ENCODE peak calls at places on chromosomes 1 and 21, in eight cellular contexts. L, T, H, W, O, U, A and D are unnamed samples.

GRCh38 chr1:15173863-15174614 is 20.5 kb downstream of the TMEM51 start:
- DNase-seq in L (no peak), T (peak; percentile 91), W (no peak), U (no peak), O (no peak), H (no peak), A (peak; percentile 49), D (no peak)

GRCh38 chr1:187893471-187893870 is 1064.7 kb downstream of the PLA2G4A start:
- DNase-seq in W (no peak), T (no peak), H (no peak), U (no peak), A (no peak), L (no peak), O (no peak), D (no peak)

GRCh38 chr1:242467556-242468145 is 56.8 kb downstream of the PLD5 start:
- DNase-seq in T (peak; percentile 48), W (peak; percentile 30), L (peak; percentile 87), O (peak; percentile 22), H (peak; percentile 72), A (peak; percentile 80), U (peak; percentile 79), D (peak; percentile 86)

GRCh38 chr1:233033366-233033765 is 83.0 kb downstream of the NTPCR start:
- DNase-seq in O (no peak), T (no peak), L (no peak), W (no peak), U (no peak), H (peak; percentile 72), A (no peak), D (no peak)

GRCh38 chr1:11151854-11152612 is 37.1 kb upstream of the ANGPTL7 start:
- DNase-seq in O (no peak), T (no peak), A (no peak), L (peak; percentile 35), W (no peak), U (no peak), H (no peak), D (no peak)

GRCh38 chr1:156579472-156579871 is at the start of gene TTC24:
- DNase-seq in W (no peak), L (no peak), A (no peak), H (no peak), T (no peak), O (no peak), U (no peak), D (no peak)

GRCh38 chr1:6770727-6771567 is 14.3 kb upstream of the CAMTA1 start:
- DNase-seq in H (peak; percentile 84), O (no peak), T (no peak), A (peak; percentile 59), W (peak; percentile 66), L (peak; percentile 62), U (peak; percentile 36), D (peak; percentile 23)

GRCh38 chr1:41734201-41734915 is 184.4 kb downstream of the HIVEP3 start:
- DNase-seq in A (no peak), W (no peak), L (no peak), H (no peak), U (no peak), O (no peak), T (no peak), D (no peak)

GRCh38 chr1:57424231-57425027 is 569 bp upstream of the DAB1 start:
- DNase-seq in U (peak; percentile 75), W (no peak), H (peak; percentile 51), O (no peak), T (no peak), A (peak; percentile 76), L (no peak), D (peak; percentile 81)

GRCh38 chr1:166165661-166166399 is 971 bp downstream of the FAM78B start:
- DNase-seq in T (no peak), U (peak; percentile 46), W (no peak), A (peak; percentile 11), L (no peak), O (no peak), H (peak; percentile 6), D (peak; percentile 41)
- H3K4me2 ChIP-seq in T (peak overlapping the region; percentile 99), U (peak overlapping the region; percentile 55), W (no peak overlapping the region), A (peak overlapping the region; percentile 81), L (peak overlapping the region; percentile 23), O (peak overlapping the region; percentile 82), H (no peak overlapping the region), D (peak overlapping the region; percentile 69)

GRCh38 chr21:44532712-44533111 is 7.3 kb downstream of the KRTAP10-1 start:
- DNase-seq in U (no peak), W (no peak), T (no peak), H (no peak), A (no peak), O (no peak), L (no peak), D (no peak)
- H3K9me3 ChIP-seq in U (no peaks in the 10 kb centered on the region), W (no peaks in the 10 kb centered on the region), T (no peaks in the 10 kb centered on the region), H (no peaks in the 10 kb centered on the region), A (no peaks in the 10 kb centered on the region), O (no peaks in the 10 kb centered on the region), L (no peaks in the 10 kb centered on the region), D (no peaks in the 10 kb centered on the region)

GRCh38 chr1:23545851-23546250 is 13.4 kb downstream of the ID3 start:
- DNase-seq in T (no peak), A (no peak), L (no peak), U (no peak), H (no peak), W (no peak), O (no peak), D (no peak)
- TF ChIP-seq EZH2phosphoT487 in T (no peak), A (no peak), L (no peak), U (no peak), H (no peak), W (no peak), O (no peak), D (no peak)

GRCh38 chr1:39973503-39974135 is 18.7 kb downstream of the MFSD2A start:
- DNase-seq in H (peak; percentile 78), O (peak; percentile 45), L (peak; percentile 78), T (peak; percentile 74), W (peak; percentile 77), A (peak; percentile 86), U (peak; percentile 86), D (peak; percentile 82)
- H3K4me2 ChIP-seq in H (peak overlapping the region; percentile 65), O (no peak overlapping the region), L (peak overlapping the region; percentile 65), T (no peak overlapping the region), W (no peak overlapping the region), A (no peak overlapping the region), U (no peak overlapping the region), D (no peak overlapping the region)

DNA sequence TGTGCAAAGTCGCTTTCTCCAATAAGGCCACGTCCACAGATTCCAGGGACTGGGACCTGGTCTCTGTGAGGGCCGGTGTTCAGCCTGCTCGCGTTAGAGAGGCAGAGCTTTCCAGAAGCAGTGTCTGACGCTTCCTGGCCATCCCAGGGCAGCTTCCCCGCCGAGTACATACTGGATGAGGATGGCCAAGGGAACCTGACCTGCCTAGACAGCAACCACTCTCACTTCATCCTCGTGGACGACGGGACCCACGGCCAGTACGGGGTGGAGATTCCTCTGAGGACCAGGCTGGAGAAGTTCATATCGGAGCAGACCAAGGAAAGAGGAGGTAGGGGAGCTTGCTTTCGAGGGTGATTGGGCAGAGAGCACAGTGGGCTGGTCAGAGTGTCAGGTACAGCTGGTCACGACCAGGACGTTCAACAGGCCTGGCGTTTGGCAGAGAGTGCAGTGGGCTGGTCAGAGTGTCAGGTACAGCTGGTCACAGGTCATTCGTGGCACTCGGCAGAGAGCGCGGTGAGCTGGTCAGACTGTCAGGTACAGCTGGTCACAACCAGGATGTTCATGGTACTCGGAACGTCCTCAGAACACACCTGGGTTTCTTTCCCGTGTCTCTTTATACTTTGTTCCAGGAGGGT is 22.4 kb downstream of the TRPM2 start:
- DNase-seq in U (no peak), T (no peak), L (no peak), A (no peak), W (no peak), O (no peak), H (no peak), D (no peak)
- H3K9me3 ChIP-seq in U (no peaks in the 10 kb centered on the region), T (no peaks in the 10 kb centered on the region), L (no peaks in the 10 kb centered on the region), A (no peaks in the 10 kb centered on the region), W (no peaks in the 10 kb centered on the region), O (no peaks in the 10 kb centered on the region), H (no peaks in the 10 kb centered on the region), D (no peaks in the 10 kb centered on the region)

GRCh38 chr1:228010921-228011320 is 4.1 kb downstream of the WNT3A start:
- DNase-seq in L (no peak), T (no peak), U (no peak), O (no peak), A (no peak), W (no peak), H (no peak), D (no peak)

GRCh38 chr1:228013322-228014234 is 6.8 kb downstream of the WNT3A start:
- DNase-seq in T (no peak), H (no peak), A (no peak), O (no peak), W (no peak), U (no peak), L (peak; percentile 77), D (no peak)

GRCh38 chr1:228012555-228012954 is 5.8 kb downstream of the WNT3A start:
- DNase-seq in U (no peak), A (no peak), O (no peak), T (no peak), W (no peak), L (no peak), H (no peak), D (no peak)

GRCh38 chr1:228009828-228010775 is 3.3 kb downstream of the WNT3A start:
- DNase-seq in A (no peak), H (no peak), T (no peak), L (no peak), W (peak; percentile 69), U (no peak), O (no peak), D (no peak)

GRCh38 chr1:228011721-228012311 is 5.0 kb downstream of the WNT3A start:
- DNase-seq in U (no peak), O (no peak), A (no peak), H (no peak), T (no peak), W (no peak), L (no peak), D (no peak)
- TF ChIP-seq EZH2phosphoT487 in U (no peak), O (no peak), A (no peak), H (no peak), T (no peak), W (no peak), L (no peak), D (no peak)

DNA sequence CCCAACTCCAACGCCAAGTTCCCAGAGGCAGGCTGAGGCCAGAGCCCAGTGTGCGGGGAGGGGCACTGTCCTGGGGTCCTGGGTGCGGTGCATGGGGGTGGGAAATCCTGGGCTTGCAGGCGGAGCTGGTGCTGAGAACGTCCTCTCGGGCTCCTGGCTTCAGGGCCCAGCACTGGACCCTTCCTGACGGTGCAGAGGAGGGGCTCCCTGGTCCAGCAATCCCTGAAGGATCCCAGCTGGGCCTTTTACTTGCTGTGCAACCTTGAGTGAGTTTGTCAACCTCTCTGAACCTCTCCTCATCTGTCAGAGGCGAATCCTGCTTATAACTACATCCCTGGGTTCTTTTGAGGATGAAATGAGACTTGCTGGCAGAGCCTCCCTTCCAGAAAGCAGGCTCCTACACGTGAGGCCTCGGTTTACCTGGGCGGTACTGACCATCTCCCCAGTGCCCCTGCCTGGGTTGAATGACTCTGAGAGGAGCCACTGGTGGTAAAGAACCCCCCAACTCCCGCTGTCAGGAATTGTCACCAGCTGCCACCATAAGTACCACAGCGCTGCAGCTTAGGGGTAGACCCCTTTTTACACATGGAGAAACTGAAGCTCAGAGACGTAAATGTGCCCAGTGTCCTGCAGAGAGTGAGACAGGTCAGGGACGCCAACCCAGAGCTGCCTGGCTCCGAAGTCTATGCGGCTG is 77.3 kb downstream of the DHRS3 start:
- DNase-seq in U (no peak), A (no peak), L (no peak), H (peak; percentile 18), T (no peak), W (no peak), O (no peak), D (no peak)
- H3K4me2 ChIP-seq in U (no peak overlapping the region), A (peak overlapping the region; percentile 56), L (no peak overlapping the region), H (no peak overlapping the region), T (no peak overlapping the region), W (no peak overlapping the region), O (peak overlapping the region; percentile 80), D (peak overlapping the region; percentile 50)